ENCODE peak calls at places on chromosomes 11 and 22, in eight cellular contexts. X is foreskin keratinocyte, G is osteocyte, B is PC-9, F is endothelial cell, A is AG09319, P is lung, E is bronchial epithelial cell. I is an unnamed sample.
A peak's percentile ranks its signal among the peaks of the same experiment; 100 is the strongest.

GRCh38 chr11:100328626-100329340 is 358.3 kb upstream of the ARHGAP42 start:
- DNase-seq in X (peak; percentile 87), G (no peak), B (peak; percentile 54), F (no peak), A (no peak), P (no peak), E (peak; percentile 98), I (no peak)

GRCh38 chr11:118882489-118882888 is 1.2 kb upstream of the CXCR5 start:
- DNase-seq in X (no peak), G (no peak), B (no peak), F (no peak), A (no peak), P (no peak), E (no peak), I (no peak)

GRCh38 chr22:38733329-38734202 is 22.2 kb downstream of the SUN2 start:
- DNase-seq in X (no peak), G (no peak), B (peak; percentile 52), F (peak; percentile 51), A (no peak), P (no peak), E (peak; percentile 13), I (peak; percentile 61)

GRCh38 chr11:43923327-43924111 is 18.9 kb upstream of the C11orf96 start:
- DNase-seq in X (no peak), G (no peak), B (no peak), F (no peak), A (no peak), P (no peak), E (peak; percentile 80), I (no peak)

GRCh38 chr22:39514373-39514973 is 5.9 kb upstream of the ATF4 start:
- DNase-seq in X (no peak), G (no peak), B (peak; percentile 66), F (peak; percentile 72), A (no peak), P (no peak), E (no peak), I (peak; percentile 79)

GRCh38 chr11:27012254-27012921 is 18.5 kb downstream of the FIBIN start:
- DNase-seq in X (no peak), G (no peak), B (no peak), F (no peak), A (peak; percentile 24), P (no peak), E (peak; percentile 29), I (no peak)

GRCh38 chr22:31604137-31604705 is 57.8 kb downstream of the PISD start:
- DNase-seq in X (no peak), G (no peak), B (no peak), F (no peak), A (no peak), P (no peak), E (no peak), I (no peak)

GRCh38 chr22:46892866-46893265 is 130.4 kb downstream of the TBC1D22A start:
- DNase-seq in X (no peak), G (peak; percentile 73), B (no peak), F (no peak), A (no peak), P (no peak), E (no peak), I (no peak)

GRCh38 chr11:122138759-122139594 is 23.0 kb upstream of the BLID start:
- DNase-seq in X (no peak), G (no peak), B (no peak), F (no peak), A (no peak), P (no peak), E (peak; percentile 69), I (no peak)

GRCh38 chr11:74138572-74138971 is 32.2 kb downstream of the C2CD3 start:
- DNase-seq in X (peak; percentile 92), G (no peak), B (peak; percentile 67), F (no peak), A (peak; percentile 80), P (peak; percentile 35), E (peak; percentile 98), I (peak; percentile 53)

GRCh38 chr11:17405232-17406005 is 17.0 kb upstream of the KCNJ11 start:
- DNase-seq in X (no peak), G (no peak), B (no peak), F (no peak), A (peak; percentile 14), P (peak; percentile 73), E (no peak), I (peak; percentile 60)

GRCh38 chr11:27443746-27444465 is 28.7 kb downstream of the LGR4 start:
- DNase-seq in X (no peak), G (no peak), B (no peak), F (no peak), A (no peak), P (no peak), E (no peak), I (no peak)

GRCh38 chr11:134939905-134940304 is 527.9 kb upstream of the B3GAT1 start:
- DNase-seq in X (no peak), G (peak; percentile 83), B (no peak), F (peak; percentile 67), A (no peak), P (no peak), E (no peak), I (no peak)

GRCh38 chr11:71545405-71545966 is 2.7 kb upstream of the KRTAP5-9 start:
- DNase-seq in X (no peak), G (no peak), B (no peak), F (no peak), A (no peak), P (no peak), E (no peak), I (no peak)

GRCh38 chr11:88508808-88509581 is 171.5 kb upstream of the CTSC start:
- DNase-seq in X (no peak), G (no peak), B (peak; percentile 47), F (peak; percentile 54), A (no peak), P (no peak), E (no peak), I (peak; percentile 56)

GRCh38 chr11:95682552-95682951 is 107.0 kb downstream of the FAM76B start:
- DNase-seq in X (no peak), G (no peak), B (no peak), F (no peak), A (no peak), P (no peak), E (peak; percentile 13), I (no peak)

GRCh38 chr11:2578934-2579280 is 120.9 kb downstream of the KCNQ1OT1 start:
- DNase-seq in X (no peak), G (no peak), B (no peak), F (no peak), A (no peak), P (no peak), E (no peak), I (no peak)

GRCh38 chr11:134347441-134347840 is 15.7 kb downstream of the GLB1L2 start:
- DNase-seq in X (no peak), G (peak; percentile 56), B (no peak), F (no peak), A (no peak), P (no peak), E (no peak), I (no peak)

GRCh38 chr11:74319139-74319538 is 7.7 kb upstream of the P4HA3 start:
- DNase-seq in X (peak; percentile 81), G (no peak), B (no peak), F (no peak), A (no peak), P (no peak), E (peak; percentile 94), I (no peak)

GRCh38 chr11:45062974-45063635 is 83.3 kb upstream of the PRDM11 start:
- DNase-seq in X (no peak), G (no peak), B (no peak), F (no peak), A (no peak), P (no peak), E (peak; percentile 63), I (no peak)

GRCh38 chr11:100680070-100680469 is 7.0 kb upstream of the ARHGAP42 start:
- DNase-seq in X (no peak), G (no peak), B (no peak), F (no peak), A (no peak), P (no peak), E (no peak), I (no peak)

GRCh38 chr11:103086461-103086860 is 5.5 kb downstream of the DCUN1D5 start:
- DNase-seq in X (no peak), G (no peak), B (no peak), F (no peak), A (no peak), P (no peak), E (peak; percentile 10), I (no peak)

DNA sequence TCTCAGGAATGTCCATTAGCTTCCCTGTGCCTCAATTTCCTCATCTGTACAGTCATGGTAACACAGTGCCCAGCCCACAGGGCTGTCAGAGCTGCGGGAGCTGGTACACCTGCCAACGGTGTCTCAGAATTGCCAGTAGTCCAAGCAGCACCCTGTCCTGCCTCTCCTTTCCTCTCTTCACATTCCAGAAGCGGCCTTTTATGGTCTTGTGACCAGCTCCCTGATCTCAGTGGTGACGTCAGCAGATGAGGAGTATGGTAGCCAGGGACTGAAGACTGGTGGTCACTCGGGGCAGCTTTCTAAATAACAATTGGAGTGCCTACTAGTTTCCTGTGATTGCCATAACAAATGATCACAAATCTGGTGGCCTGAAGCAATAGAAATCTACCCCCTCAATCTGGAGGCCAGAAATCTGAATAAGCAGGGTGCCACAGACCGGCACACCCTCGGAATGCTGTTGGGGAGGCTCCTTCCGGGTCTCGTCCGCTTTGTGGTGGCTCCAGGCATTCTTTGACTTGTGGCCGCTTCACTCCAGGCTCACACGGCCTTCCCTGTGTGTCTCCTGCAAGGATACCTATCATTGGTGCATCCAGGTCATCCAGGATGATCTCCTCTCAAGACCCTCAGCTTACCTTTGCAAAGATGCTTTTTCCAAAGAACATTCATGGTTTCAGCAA is 2.1 kb downstream of the FADD start:
- DNase-seq in X (no peak), G (no peak), B (peak; percentile 64), F (no peak), A (no peak), P (no peak), E (no peak), I (no peak)
- TF ChIP-seq CTCF in X (no peak), G (no peak), B (no peak), F (no peak), A (no peak), P (no peak), E (no peak), I (no peak)

GRCh38 chr11:77557553-77557952 is 32.2 kb upstream of the AQP11 start:
- DNase-seq in X (no peak), G (peak; percentile 40), B (peak; percentile 23), F (peak; percentile 31), A (no peak), P (no peak), E (peak; percentile 10), I (peak; percentile 51)
- TF ChIP-seq CTCF in X (peak; percentile 48), G (peak; percentile 29), B (peak; percentile 50), F (no peak), A (no peak), P (no peak), E (no peak), I (no peak)

GRCh38 chr11:65779919-65780769 is 632 bp downstream of the AP5B1 start:
- DNase-seq in X (no peak), G (peak; percentile 93), B (peak; percentile 90), F (peak; percentile 86), A (peak; percentile 36), P (peak; percentile 82), E (peak; percentile 54), I (peak; percentile 93)
- TF ChIP-seq CTCF in X (peak; percentile 100), G (peak; percentile 97), B (peak; percentile 94), F (peak; percentile 92), A (peak; percentile 65), P (peak; percentile 82), E (peak; percentile 94), I (peak; percentile 94)

DNA sequence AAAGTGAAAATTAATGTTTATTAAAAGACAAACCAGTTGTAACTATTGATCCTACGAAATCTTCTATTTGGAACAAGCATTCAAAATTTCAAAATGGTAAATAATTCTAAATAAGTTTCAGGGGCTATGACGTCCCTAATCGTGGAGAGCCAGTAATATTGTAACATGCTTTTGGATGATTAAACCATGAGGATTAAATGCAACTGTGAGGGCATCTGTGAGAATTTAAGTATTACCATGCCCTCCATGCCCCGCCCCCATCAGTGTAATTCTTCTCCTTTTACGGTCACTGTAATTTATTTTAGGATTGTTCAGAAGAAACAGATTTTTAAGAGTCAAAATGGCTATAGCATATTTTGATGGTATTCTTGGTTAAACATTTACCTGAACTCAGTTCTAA is 133.2 kb downstream of the APOL5 start:
- DNase-seq in X (no peak), G (no peak), B (no peak), F (no peak), A (no peak), P (no peak), E (no peak), I (no peak)
- TF ChIP-seq CTCF in X (no peak), G (no peak), B (no peak), F (no peak), A (no peak), P (no peak), E (no peak), I (no peak)